ENCODE peak calls at places on chromosomes 4 and X, in seven cellular contexts. J, G, X, O, U, Y and L are unnamed samples.

GRCh38 chr4:123939621-123940020 is 543.0 kb downstream of the SPRY1 start:
- DNase-seq in J (no peak), G (no peak), X (no peak), O (peak), U (no peak), Y (no peak), L (peak)

GRCh38 chrX:154541896-154542722 is 4.5 kb downstream of the G6PD start:
- DNase-seq in J (peak), G (peak), X (no peak), O (no peak), U (peak), Y (no peak), L (peak)

GRCh38 chr4:26369132-26370036 is 48.6 kb downstream of the RBPJ start:
- DNase-seq in J (no peak), G (no peak), X (no peak), O (no peak), U (no peak), Y (no peak), L (no peak)

GRCh38 chrX:39955621-39956020 is 142.1 kb downstream of the BCOR start:
- DNase-seq in J (no peak), G (peak), X (no peak), O (no peak), U (no peak), Y (no peak), L (no peak)

GRCh38 chr4:2928242-2929155 is 34.7 kb downstream of the NOP14 start:
- DNase-seq in J (no peak), G (no peak), X (no peak), O (no peak), U (no peak), Y (no peak), L (no peak)

GRCh38 chr4:140829825-140830224 is 73.6 kb upstream of the TBC1D9 start:
- DNase-seq in J (no peak), G (no peak), X (no peak), O (no peak), U (no peak), Y (no peak), L (no peak)

GRCh38 chr4:125991398-125991797 is 676.6 kb downstream of the FAT4 start:
- DNase-seq in J (no peak), G (no peak), X (no peak), O (no peak), U (no peak), Y (no peak), L (no peak)

GRCh38 chrX:16914058-16914457 is 32.4 kb upstream of the REPS2 start:
- DNase-seq in J (no peak), G (peak), X (no peak), O (no peak), U (no peak), Y (no peak), L (no peak)

GRCh38 chr4:156113138-156113537 is 159.5 kb upstream of the CTSO start:
- DNase-seq in J (no peak), G (peak), X (peak), O (peak), U (no peak), Y (peak), L (no peak)